ENCODE peak calls at places on chromosome 13, in eight cellular contexts. B, S, A, G, J, D, E and O are unnamed samples.

GRCh38 chr13:101327844-101328243 is 88.5 kb downstream of the NALCN start:
- DNase-seq in G (no peak), B (no peak), S (peak; percentile 9), E (no peak), D (no peak), A (no peak), J (no peak), O (no peak)

GRCh38 chr13:111005808-111006494 is 91.1 kb upstream of the ANKRD10 start:
- DNase-seq in G (peak; percentile 68), D (peak; percentile 48), B (peak; percentile 16), J (no peak), S (no peak), E (no peak), A (peak; percentile 72), O (peak; percentile 25)

GRCh38 chr13:26977541-26977940 is 194.1 kb downstream of the USP12 start:
- DNase-seq in A (no peak), E (no peak), D (no peak), G (peak; percentile 33), J (no peak), S (no peak), B (no peak), O (no peak)

GRCh38 chr13:113353254-113353653 is 10.7 kb downstream of the GRTP1 start:
- DNase-seq in J (no peak), G (no peak), S (no peak), E (no peak), A (no peak), D (no peak), B (no peak), O (no peak)

GRCh38 chr13:39215971-39216370 is 177.7 kb downstream of the NHLRC3 start:
- DNase-seq in J (no peak), D (no peak), S (no peak), E (no peak), A (no peak), G (no peak), B (no peak), O (no peak)

GRCh38 chr13:46605824-46606554 is 53.0 kb downstream of the LRCH1 start:
- DNase-seq in E (peak; percentile 61), S (no peak), D (no peak), A (no peak), B (no peak), J (no peak), G (no peak), O (no peak)

GRCh38 chr13:72952529-72953141 is 106.2 kb upstream of the KLF5 start:
- DNase-seq in E (no peak), A (peak; percentile 47), S (peak; percentile 10), B (no peak), D (no peak), G (no peak), J (no peak), O (no peak)

GRCh38 chr13:109272595-109273325 is 513.6 kb downstream of the IRS2 start:
- DNase-seq in S (no peak), G (no peak), D (no peak), J (no peak), B (no peak), E (no peak), A (no peak), O (no peak)

GRCh38 chr13:76225815-76226489 is 589.8 kb downstream of the LMO7 start:
- DNase-seq in S (peak; percentile 9), J (no peak), D (no peak), G (peak; percentile 84), A (no peak), B (no peak), E (no peak), O (peak; percentile 80)

GRCh38 chr13:67574320-67575233 is 344.4 kb upstream of the PCDH9 start:
- DNase-seq in S (peak; percentile 12), E (no peak), A (no peak), G (peak; percentile 2), D (no peak), B (no peak), J (no peak), O (peak; percentile 85)

GRCh38 chr13:76937416-76937815 is 10.9 kb upstream of the ACOD1 start:
- DNase-seq in D (no peak), B (no peak), G (peak; percentile 96), S (peak; percentile 53), E (no peak), J (no peak), A (no peak), O (peak; percentile 96)

GRCh38 chr13:47798906-47799305 is 202.2 kb downstream of the SUCLA2 start:
- DNase-seq in B (no peak), J (no peak), D (no peak), A (no peak), S (no peak), E (no peak), G (peak; percentile 39), O (no peak)

GRCh38 chr13:66305960-66306617 is 924.0 kb downstream of the PCDH9 start:
- DNase-seq in S (no peak), B (no peak), D (no peak), E (no peak), J (no peak), A (no peak), G (no peak), O (no peak)

GRCh38 chr13:59494560-59494970 is 669.2 kb downstream of the DIAPH3 start:
- DNase-seq in A (no peak), G (peak; percentile 70), S (no peak), D (peak; percentile 9), J (no peak), E (no peak), B (no peak), O (peak; percentile 75)

GRCh38 chr13:33322474-33322827 is 36.9 kb upstream of the STARD13 start:
- DNase-seq in S (no peak), B (no peak), D (peak; percentile 53), J (no peak), E (no peak), G (peak; percentile 86), A (no peak), O (peak; percentile 49)
- H3K4me3 ChIP-seq in S (no peak overlapping the region), B (peak overlapping the region; percentile 61), D (peak overlapping the region; percentile 15), J (no peak overlapping the region), E (no peak overlapping the region), G (peak overlapping the region; percentile 39), A (no peak overlapping the region), O (peak overlapping the region; percentile 30)

GRCh38 chr13:102701331-102701730 is 6.5 kb upstream of the METTL21C start:
- DNase-seq in J (no peak), G (no peak), E (no peak), A (no peak), D (no peak), B (no peak), S (no peak), O (no peak)
- H3K4me3 ChIP-seq in J (no peak overlapping the region), G (no peak overlapping the region), E (no peak overlapping the region), A (no peak overlapping the region), D (no peak overlapping the region), B (no peak overlapping the region), S (no peak overlapping the region), O (no peak overlapping the region)

GRCh38 chr13:33610471-33611015 is 207.4 kb upstream of the RFC3 start:
- DNase-seq in J (peak; percentile 23), E (no peak), B (no peak), S (no peak), A (no peak), G (no peak), D (no peak), O (no peak)
- H3K4me3 ChIP-seq in J (no peak overlapping the region), E (no peak overlapping the region), B (peak overlapping the region; percentile 70), S (no peak overlapping the region), A (no peak overlapping the region), G (no peak overlapping the region), D (no peak overlapping the region), O (no peak overlapping the region)

GRCh38 chr13:20713014-20713376 is 9.5 kb downstream of the IL17D start:
- DNase-seq in E (no peak), D (no peak), A (no peak), J (no peak), S (no peak), G (peak; percentile 13), B (no peak), O (no peak)

GRCh38 chr13:20709369-20709768 is 5.9 kb downstream of the IL17D start:
- DNase-seq in E (no peak), A (no peak), B (no peak), G (no peak), S (no peak), J (no peak), D (no peak), O (no peak)

GRCh38 chr13:20713751-20714150 is 10.3 kb downstream of the IL17D start:
- DNase-seq in E (no peak), S (no peak), G (peak; percentile 69), A (no peak), D (no peak), B (no peak), J (no peak), O (peak; percentile 21)

GRCh38 chr13:20709782-20710181 is 6.3 kb downstream of the IL17D start:
- DNase-seq in A (no peak), G (peak; percentile 13), S (no peak), B (no peak), J (no peak), D (no peak), E (no peak), O (no peak)

GRCh38 chr13:20711301-20712044 is 8.0 kb downstream of the IL17D start:
- DNase-seq in D (no peak), B (no peak), A (no peak), G (peak; percentile 23), J (no peak), E (no peak), S (no peak), O (no peak)
- H3K4me3 ChIP-seq in D (no peak overlapping the region), B (no peak overlapping the region), A (no peak overlapping the region), G (no peak overlapping the region), J (no peak overlapping the region), E (no peak overlapping the region), S (no peak overlapping the region), O (no peak overlapping the region)

GRCh38 chr13:50127017-50127725 is 111.9 kb downstream of the KCNRG start:
- DNase-seq in G (peak; percentile 74), E (no peak), B (no peak), J (peak; percentile 52), S (peak; percentile 72), D (peak; percentile 43), A (no peak), O (no peak)
- H3K4me3 ChIP-seq in G (peak overlapping the region; percentile 29), E (peak overlapping the region; percentile 81), B (peak overlapping the region; percentile 93), J (peak overlapping the region; percentile 67), S (peak overlapping the region; percentile 21), D (peak overlapping the region; percentile 36), A (no peak overlapping the region), O (peak overlapping the region; percentile 38)

DNA sequence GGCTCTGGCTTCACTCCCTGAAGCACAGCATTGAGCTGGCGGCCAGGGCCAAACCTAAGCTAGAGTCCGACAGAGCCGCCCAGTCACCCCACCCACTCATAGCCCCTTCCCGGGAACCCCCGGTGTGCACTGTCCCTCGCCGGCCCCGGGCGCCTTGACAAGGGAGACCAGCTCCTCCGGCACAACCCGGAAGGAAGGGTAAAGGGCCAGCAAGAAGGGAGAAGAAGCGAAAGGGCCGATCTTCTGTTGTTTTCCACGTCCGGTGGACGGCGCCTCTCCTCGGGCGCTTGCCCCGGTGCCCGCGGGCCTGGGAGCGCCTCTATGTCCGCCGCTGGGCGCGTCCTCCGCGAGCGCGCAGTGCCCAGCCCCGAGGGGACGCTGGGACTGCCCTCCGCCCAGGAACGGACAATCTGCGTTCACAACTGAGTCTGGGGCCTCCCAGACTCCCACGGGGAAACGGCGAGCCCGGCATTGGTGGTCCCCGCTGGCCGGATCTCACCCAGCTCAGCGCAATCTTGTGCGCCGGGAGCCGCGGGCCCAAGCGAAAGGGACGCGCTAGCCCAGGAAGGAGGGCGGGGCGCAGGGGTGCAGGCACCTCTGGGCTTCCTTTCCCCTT is 172.5 kb upstream of the MIR17HG start:
- DNase-seq in G (no peak), J (no peak), S (no peak), B (no peak), E (no peak), D (no peak), A (no peak), O (no peak)
- H3K4me3 ChIP-seq in G (no peak overlapping the region), J (peak overlapping the region; percentile 15), S (no peak overlapping the region), B (peak overlapping the region; percentile 68), E (no peak overlapping the region), D (no peak overlapping the region), A (peak overlapping the region; percentile 31), O (peak overlapping the region; percentile 17)